ENCODE peak calls at places on chromosomes 1 and 21, in five cellular contexts. C is psoas muscle, Q is uterus, M is fibroblast of pulmonary artery, J is lower leg skin. P is an unnamed sample.

GRCh38 chr1:109112652-109113285 is 1.1 kb upstream of the ELAPOR1 start:
- DNase-seq in C (peak), Q (peak), M (peak), J (peak), P (peak)

GRCh38 chr1:221782461-221782860 is 40.6 kb upstream of the DUSP10 start:
- DNase-seq in C (no peak), Q (no peak), M (no peak), J (no peak), P (no peak)

GRCh38 chr1:228015276-228016180 is 8.7 kb downstream of the WNT3A start:
- DNase-seq in C (peak), Q (peak), M (peak), J (no peak), P (no peak)

GRCh38 chr1:153291514-153291913 is 21.2 kb downstream of the PGLYRP3 start:
- DNase-seq in C (no peak), Q (no peak), M (no peak), J (no peak), P (no peak)

GRCh38 chr1:181097242-181097641 is 8.7 kb downstream of the IER5 start:
- DNase-seq in C (no peak), Q (peak), M (no peak), J (no peak), P (no peak)

GRCh38 chr1:176903474-176903873 is 261.0 kb downstream of the ASTN1 start:
- DNase-seq in C (no peak), Q (no peak), M (peak), J (no peak), P (no peak)

GRCh38 chr1:17315542-17316130 is 7.6 kb downstream of the PADI4 start:
- DNase-seq in C (no peak), Q (no peak), M (no peak), J (no peak), P (no peak)

GRCh38 chr1:74011736-74012135 is 186.2 kb downstream of the LRRIQ3 start:
- DNase-seq in C (no peak), Q (no peak), M (no peak), J (no peak), P (no peak)

GRCh38 chr1:198686069-198686728 is 47.4 kb downstream of the PTPRC start:
- DNase-seq in C (no peak), Q (no peak), M (peak), J (no peak), P (no peak)

GRCh38 chr1:234727018-234727757 is 117.2 kb upstream of the IRF2BP2 start:
- DNase-seq in C (no peak), Q (no peak), M (no peak), J (no peak), P (no peak)

GRCh38 chr1:234621657-234622335 is 11.8 kb upstream of the IRF2BP2 start:
- DNase-seq in C (no peak), Q (no peak), M (peak), J (no peak), P (no peak)

GRCh38 chr21:40546657-40547056 is 300.3 kb downstream of the DSCAM start:
- DNase-seq in C (no peak), Q (no peak), M (no peak), J (no peak), P (no peak)

GRCh38 chr1:234655328-234656069 is 45.5 kb upstream of the IRF2BP2 start:
- DNase-seq in C (no peak), Q (no peak), M (no peak), J (no peak), P (no peak)

GRCh38 chr1:21869620-21870121 is 57.6 kb downstream of the LDLRAD2 start:
- DNase-seq in C (peak), Q (peak), M (peak), J (peak), P (no peak)

GRCh38 chr21:38333290-38334272 is 76.8 kb downstream of the KCNJ15 start:
- DNase-seq in C (no peak), Q (no peak), M (peak), J (no peak), P (no peak)

GRCh38 chr1:158248771-158249170 is 5.5 kb upstream of the CD1A start:
- DNase-seq in C (no peak), Q (no peak), M (no peak), J (peak), P (peak)

GRCh38 chr21:43937898-43938309 is 72.9 kb downstream of the AGPAT3 start:
- DNase-seq in C (no peak), Q (no peak), M (no peak), J (no peak), P (no peak)

GRCh38 chr1:247518613-247518891 is 17.7 kb downstream of the OR2C3 start:
- DNase-seq in C (no peak), Q (no peak), M (no peak), J (no peak), P (no peak)

GRCh38 chr1:241077386-241078147 is 279.4 kb downstream of the RGS7 start:
- DNase-seq in C (no peak), Q (no peak), M (no peak), J (no peak), P (no peak)

GRCh38 chr1:43975249-43975961 is 645 bp downstream of the ATP6V0B start:
- DNase-seq in C (peak), Q (peak), M (peak), J (peak), P (peak)

GRCh38 chr1:7223334-7224080 is 438.3 kb downstream of the CAMTA1 start:
- DNase-seq in C (no peak), Q (no peak), M (peak), J (no peak), P (no peak)

GRCh38 chr1:203607169-203607873 is 19.3 kb upstream of the ATP2B4 start:
- DNase-seq in C (no peak), Q (no peak), M (peak), J (no peak), P (peak)

GRCh38 chr1:17075470-17076255 is 21.8 kb upstream of the SDHB start:
- DNase-seq in C (no peak), Q (no peak), M (peak), J (no peak), P (peak)

GRCh38 chr1:153608742-153609584 is 4.0 kb downstream of the S100A16 start:
- DNase-seq in C (peak), Q (peak), M (peak), J (no peak), P (no peak)

GRCh38 chr1:231194476-231194842 is 32.6 kb downstream of the TRIM67 start:
- DNase-seq in C (no peak), Q (no peak), M (no peak), J (no peak), P (no peak)

GRCh38 chr1:151511636-151512215 is 539 bp downstream of the CGN start:
- DNase-seq in C (no peak), Q (peak), M (no peak), J (peak), P (peak)

GRCh38 chr21:16347223-16347622 is 617.4 kb downstream of the USP25 start:
- DNase-seq in C (no peak), Q (no peak), M (no peak), J (no peak), P (no peak)

GRCh38 chr1:224183591-224184312 is 712 bp downstream of the DEGS1 start:
- DNase-seq in C (peak), Q (peak), M (peak), J (no peak), P (peak)

GRCh38 chr21:31501921-31502320 is 157.6 kb upstream of the SOD1 start:
- DNase-seq in C (no peak), Q (no peak), M (no peak), J (no peak), P (no peak)

GRCh38 chr1:220076861-220077762 is 12.5 kb downstream of the BPNT1 start:
- DNase-seq in C (no peak), Q (no peak), M (peak), J (no peak), P (no peak)

GRCh38 chr1:41626146-41626545 is 141.7 kb upstream of the EDN2 start:
- DNase-seq in C (peak), Q (no peak), M (peak), J (no peak), P (no peak)

GRCh38 chr1:89552481-89553194 is 28.0 kb downstream of the LRRC8B start:
- DNase-seq in C (no peak), Q (no peak), M (peak), J (no peak), P (no peak)

GRCh38 chr1:209208648-209209047 is 374.9 kb upstream of the CAMK1G start:
- DNase-seq in C (no peak), Q (no peak), M (no peak), J (no peak), P (no peak)

GRCh38 chr1:209207701-209208286 is 375.7 kb upstream of the CAMK1G start:
- DNase-seq in C (peak), Q (peak), M (peak), J (peak), P (no peak)

GRCh38 chr1:209205039-209205438 is 378.5 kb upstream of the CAMK1G start:
- DNase-seq in C (no peak), Q (no peak), M (no peak), J (no peak), P (no peak)

GRCh38 chr1:209202826-209203439 is 380.6 kb upstream of the CAMK1G start:
- DNase-seq in C (no peak), Q (no peak), M (peak), J (no peak), P (peak)

DNA sequence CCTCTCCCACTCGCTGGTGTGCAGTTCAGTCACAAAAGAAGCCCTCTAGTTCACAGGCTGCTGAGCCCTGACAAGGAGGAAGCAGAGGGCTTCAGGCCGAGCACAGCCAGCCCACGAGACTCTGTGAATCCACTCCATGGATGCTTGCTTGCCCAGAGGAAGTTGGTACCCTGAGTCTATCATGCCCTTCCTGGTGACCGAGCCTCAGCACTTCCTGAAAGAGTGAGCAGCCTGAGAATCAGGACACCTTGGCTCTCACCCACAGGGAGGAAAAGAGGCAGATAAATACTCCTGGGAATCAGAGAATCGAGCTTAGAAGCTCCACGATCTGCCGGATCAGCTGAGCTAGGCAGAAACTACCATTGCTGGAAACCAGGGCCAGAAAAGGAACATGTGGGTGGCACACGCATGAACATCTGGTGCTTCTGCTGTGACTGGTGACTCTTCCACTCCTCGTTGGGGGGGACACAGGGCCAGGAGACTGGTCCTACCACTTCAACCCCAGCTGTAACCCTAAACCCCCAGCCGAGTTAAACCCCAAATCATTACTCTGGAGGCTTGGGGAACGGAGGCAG is 376.3 kb upstream of the CAMK1G start:
- DNase-seq in C (no peak), Q (no peak), M (no peak), J (no peak), P (no peak)
- H3K4me3 ChIP-seq in C (peak), Q (peak), M (no peak), J (no peak), P (no peak)

GRCh38 chr1:91018006-91018405 is 3.8 kb downstream of the ZNF644 start:
- DNase-seq in C (no peak), Q (no peak), M (peak), J (no peak), P (peak)
- H3K4me3 ChIP-seq in C (no peak), Q (no peak), M (no peak), J (no peak), P (no peak)

DNA sequence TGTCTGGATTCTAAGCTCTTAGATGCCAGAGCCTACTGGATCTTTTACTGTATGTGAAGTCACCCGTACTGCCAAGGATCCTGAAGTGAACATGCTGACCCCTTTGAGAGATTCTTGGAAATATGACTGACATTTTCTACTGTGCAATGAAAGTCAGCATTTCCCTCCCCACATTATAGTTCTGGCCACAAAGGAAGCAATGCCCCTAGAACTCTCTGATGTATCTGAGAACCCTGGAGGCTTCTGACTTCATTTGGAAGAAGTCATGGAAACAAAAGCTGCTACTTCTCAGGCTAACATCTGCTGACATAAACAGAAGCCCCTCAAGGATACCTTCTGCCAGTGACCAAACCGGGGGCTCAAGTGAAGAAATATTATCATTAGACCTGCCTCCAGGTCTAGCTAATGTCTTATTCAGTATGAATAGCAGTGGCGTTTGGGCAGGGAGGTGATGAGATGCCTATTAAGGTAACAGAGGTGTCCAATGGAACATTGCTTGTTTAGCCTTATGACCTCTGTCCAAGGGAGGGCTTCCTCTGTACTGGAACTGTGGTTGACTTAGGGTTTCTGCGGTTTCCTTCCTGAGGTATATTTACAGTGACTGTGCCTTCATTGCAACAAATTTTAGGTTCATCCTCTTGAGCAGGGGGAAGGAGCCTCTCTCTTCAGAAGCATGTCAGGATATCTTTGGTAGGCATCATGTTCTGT is 161.5 kb downstream of the PBX1 start:
- DNase-seq in C (no peak), Q (no peak), M (no peak), J (no peak), P (no peak)
- H3K4me3 ChIP-seq in C (no peak), Q (no peak), M (no peak), J (no peak), P (no peak)

GRCh38 chr1:182845894-182846293 is 6.7 kb downstream of the DHX9 start:
- DNase-seq in C (no peak), Q (no peak), M (no peak), J (no peak), P (no peak)

GRCh38 chr1:182842265-182842664 is 3.1 kb downstream of the DHX9 start:
- DNase-seq in C (no peak), Q (no peak), M (no peak), J (no peak), P (no peak)

GRCh38 chr1:182845379-182845778 is 6.2 kb downstream of the DHX9 start:
- DNase-seq in C (no peak), Q (no peak), M (no peak), J (no peak), P (no peak)

GRCh38 chr1:182839209-182840065 is at the start of gene DHX9:
- DNase-seq in C (peak), Q (peak), M (peak), J (peak), P (peak)

DNA sequence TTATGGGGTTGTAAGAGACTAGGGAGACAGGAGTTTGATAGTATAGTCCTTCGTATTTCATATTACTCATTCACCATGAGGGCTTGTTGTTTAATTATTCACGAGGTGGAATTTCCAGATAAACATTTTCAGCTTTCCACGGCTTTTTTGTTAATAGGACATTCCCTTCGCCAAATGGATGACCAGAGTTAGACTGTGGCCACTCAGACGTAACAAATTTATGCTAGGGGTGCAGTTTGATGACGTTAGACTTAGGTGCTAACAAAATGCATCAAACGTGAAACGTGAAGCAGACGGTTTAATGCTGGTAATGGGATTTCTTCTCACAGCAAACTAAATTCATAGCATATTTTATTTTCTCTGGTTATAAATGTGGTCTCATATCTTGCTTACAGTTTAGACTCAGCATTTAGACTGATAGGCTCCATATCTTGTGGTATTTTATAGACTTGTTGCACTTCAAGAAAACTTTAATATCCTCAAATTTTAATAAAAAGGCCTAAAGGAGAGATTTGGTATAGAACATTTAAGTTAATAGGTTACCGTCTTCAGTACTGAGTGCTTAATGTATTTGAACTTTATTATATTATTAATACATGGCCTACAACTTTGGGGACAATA is 2.3 kb downstream of the DHX9 start:
- DNase-seq in C (no peak), Q (no peak), M (peak), J (no peak), P (no peak)
- H3K4me3 ChIP-seq in C (peak), Q (peak), M (peak), J (no peak), P (no peak)